ENCODE peak calls at places on chromosomes 4 and X, in five cellular contexts. Q, D, C, Z and Y are unnamed samples.

GRCh38 chr4:61375316-61375715 is 175.2 kb downstream of the ADGRL3 start:
- DNase-seq in Q (no peak), D (no peak), C (no peak), Z (no peak), Y (no peak)

GRCh38 chr4:71417150-71417549 is 78.3 kb downstream of the SLC4A4 start:
- DNase-seq in Q (no peak), D (no peak), C (no peak), Z (no peak), Y (no peak)

GRCh38 chr4:10343656-10344055 is 113.6 kb downstream of the ZNF518B start:
- DNase-seq in Q (no peak), D (no peak), C (no peak), Z (no peak), Y (no peak)

GRCh38 chrX:85379174-85379907 is at the start of gene POF1B:
- DNase-seq in Q (peak; percentile 20), D (no peak), C (no peak), Z (no peak), Y (no peak)

GRCh38 chrX:113959912-113960626 is 623.8 kb upstream of the HTR2C start:
- DNase-seq in Q (no peak), D (no peak), C (no peak), Z (no peak), Y (no peak)

GRCh38 chr4:78222575-78223186 is 165.6 kb downstream of the FRAS1 start:
- DNase-seq in Q (no peak), D (no peak), C (no peak), Z (no peak), Y (no peak)

GRCh38 chr4:168699224-168699878 is 202.5 kb downstream of the PALLD start:
- DNase-seq in Q (no peak), D (no peak), C (no peak), Z (no peak), Y (no peak)

GRCh38 chr4:37389369-37389765 is 144.8 kb downstream of the NWD2 start:
- DNase-seq in Q (no peak), D (no peak), C (no peak), Z (no peak), Y (no peak)

GRCh38 chrX:78574306-78574705 is 84.8 kb downstream of the RTL3 start:
- DNase-seq in Q (no peak), D (no peak), C (no peak), Z (no peak), Y (no peak)

GRCh38 chr4:177064724-177065394 is 244.8 kb upstream of the NEIL3 start:
- DNase-seq in Q (no peak), D (no peak), C (no peak), Z (no peak), Y (no peak)

GRCh38 chrX:2484721-2485459 is 15.9 kb downstream of the DHRSX start:
- DNase-seq in Q (no peak), D (no peak), C (peak; percentile 41), Z (no peak), Y (peak; percentile 32)

GRCh38 chrX:39260965-39261364 is 459.7 kb downstream of the MID1IP1 start:
- DNase-seq in Q (no peak), D (no peak), C (no peak), Z (no peak), Y (no peak)

GRCh38 chr4:158722291-158722916 is 792 bp downstream of the PPID start:
- DNase-seq in Q (no peak), D (no peak), C (no peak), Z (no peak), Y (no peak)

GRCh38 chrX:87900320-87900908 is 382.8 kb downstream of the KLHL4 start:
- DNase-seq in Q (no peak), D (no peak), C (no peak), Z (no peak), Y (no peak)

GRCh38 chr4:117225441-117225840 is 140.1 kb upstream of the TRAM1L1 start:
- DNase-seq in Q (no peak), D (no peak), C (no peak), Z (no peak), Y (no peak)

GRCh38 chrX:5051831-5052491 is 1176.7 kb downstream of the NLGN4X start:
- DNase-seq in Q (peak; percentile 42), D (no peak), C (peak; percentile 18), Z (peak; percentile 37), Y (no peak)

GRCh38 chr4:1579834-1580686 is 104.1 kb downstream of the FAM53A start:
- DNase-seq in Q (peak; percentile 96), D (peak; percentile 92), C (peak; percentile 91), Z (peak; percentile 71), Y (peak; percentile 83)

GRCh38 chr4:7361256-7361655 is 73.5 kb downstream of the PSAPL1 start:
- DNase-seq in Q (no peak), D (no peak), C (peak; percentile 46), Z (no peak), Y (no peak)

GRCh38 chr4:159227378-159227777 is 124.5 kb downstream of the RAPGEF2 start:
- DNase-seq in Q (no peak), D (no peak), C (no peak), Z (no peak), Y (no peak)

GRCh38 chr4:70994069-70994366 is 569 bp downstream of the DCK start:
- DNase-seq in Q (no peak), D (no peak), C (no peak), Z (no peak), Y (no peak)

GRCh38 chr4:81814909-81815539 is 343.3 kb upstream of the RASGEF1B start:
- DNase-seq in Q (no peak), D (no peak), C (no peak), Z (no peak), Y (peak; percentile 10)

GRCh38 chrX:34275710-34276109 is 143.6 kb upstream of the FAM47A start:
- DNase-seq in Q (no peak), D (no peak), C (no peak), Z (no peak), Y (no peak)

GRCh38 chr4:151359576-151359975 is 34.2 kb upstream of the SH3D19 start:
- DNase-seq in Q (no peak), D (no peak), C (no peak), Z (no peak), Y (no peak)

GRCh38 chr4:79317711-79318110 is 8.2 kb downstream of the NAA11 start:
- DNase-seq in Q (no peak), D (no peak), C (no peak), Z (no peak), Y (no peak)

GRCh38 chr4:54586343-54586953 is 71.3 kb upstream of the KIT start:
- DNase-seq in Q (no peak), D (no peak), C (no peak), Z (no peak), Y (no peak)

GRCh38 chrX:135345328-135345645 is 36.0 kb downstream of the ETDC start:
- DNase-seq in Q (no peak), D (no peak), C (peak; percentile 47), Z (no peak), Y (peak; percentile 42)

GRCh38 chrX:118254611-118255010 is 91.3 kb upstream of the WDR44 start:
- DNase-seq in Q (no peak), D (no peak), C (peak; percentile 19), Z (no peak), Y (peak; percentile 84)

GRCh38 chrX:29215251-29215650 is 628.0 kb downstream of the IL1RAPL1 start:
- DNase-seq in Q (no peak), D (no peak), C (no peak), Z (no peak), Y (no peak)

GRCh38 chrX:104112326-104112951 is at the start of gene ZCCHC18:
- DNase-seq in Q (peak; percentile 47), D (no peak), C (peak; percentile 66), Z (no peak), Y (no peak)

DNA sequence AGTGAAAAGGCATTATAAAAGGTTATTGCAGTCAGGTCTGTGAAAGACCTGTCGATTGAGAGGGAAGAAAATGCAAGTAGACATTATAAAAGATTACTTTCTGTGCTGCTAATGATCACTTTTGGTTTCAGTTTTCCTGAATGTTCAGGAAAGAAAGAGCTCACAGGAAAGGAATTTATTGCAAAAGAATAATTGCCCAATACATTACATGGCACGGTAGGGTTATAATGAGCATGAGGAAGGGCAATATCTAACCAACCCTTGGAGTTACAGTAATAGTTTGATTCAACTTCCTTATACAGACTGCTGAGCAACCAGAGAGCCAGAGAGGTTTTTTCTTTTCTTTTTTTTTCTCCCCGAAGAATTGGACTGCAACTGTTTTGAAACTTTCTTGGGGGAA is 246.9 kb downstream of the C4orf33 start:
- DNase-seq in Q (no peak), D (no peak), C (no peak), Z (no peak), Y (no peak)
- H3K4me3 ChIP-seq in Q (peak overlapping the region; percentile 12), D (no peak overlapping the region), C (no peak overlapping the region), Z (peak overlapping the region; percentile 38), Y (no peak overlapping the region)

GRCh38 chrX:119417842-119418241 is 18.7 kb downstream of the SLC25A43 start:
- DNase-seq in Q (no peak), D (no peak), C (no peak), Z (no peak), Y (no peak)
- TF ChIP-seq CTCF in Q (no peak), D (no peak), C (no peak), Z (no peak), Y (no peak)

GRCh38 chrX:1466971-1467561 is 14.4 kb upstream of the ASMTL start:
- DNase-seq in Q (no peak), D (peak; percentile 70), C (no peak), Z (no peak), Y (no peak)

GRCh38 chrX:1463581-1464281 is 11.0 kb upstream of the ASMTL start:
- DNase-seq in Q (peak; percentile 14), D (peak; percentile 37), C (no peak), Z (no peak), Y (no peak)

GRCh38 chrX:1466232-1466661 is 13.5 kb upstream of the ASMTL start:
- DNase-seq in Q (peak; percentile 28), D (peak; percentile 52), C (no peak), Z (no peak), Y (no peak)

GRCh38 chrX:1464282-1465131 is 11.8 kb upstream of the ASMTL start:
- DNase-seq in Q (peak; percentile 22), D (peak; percentile 52), C (no peak), Z (no peak), Y (no peak)

DNA sequence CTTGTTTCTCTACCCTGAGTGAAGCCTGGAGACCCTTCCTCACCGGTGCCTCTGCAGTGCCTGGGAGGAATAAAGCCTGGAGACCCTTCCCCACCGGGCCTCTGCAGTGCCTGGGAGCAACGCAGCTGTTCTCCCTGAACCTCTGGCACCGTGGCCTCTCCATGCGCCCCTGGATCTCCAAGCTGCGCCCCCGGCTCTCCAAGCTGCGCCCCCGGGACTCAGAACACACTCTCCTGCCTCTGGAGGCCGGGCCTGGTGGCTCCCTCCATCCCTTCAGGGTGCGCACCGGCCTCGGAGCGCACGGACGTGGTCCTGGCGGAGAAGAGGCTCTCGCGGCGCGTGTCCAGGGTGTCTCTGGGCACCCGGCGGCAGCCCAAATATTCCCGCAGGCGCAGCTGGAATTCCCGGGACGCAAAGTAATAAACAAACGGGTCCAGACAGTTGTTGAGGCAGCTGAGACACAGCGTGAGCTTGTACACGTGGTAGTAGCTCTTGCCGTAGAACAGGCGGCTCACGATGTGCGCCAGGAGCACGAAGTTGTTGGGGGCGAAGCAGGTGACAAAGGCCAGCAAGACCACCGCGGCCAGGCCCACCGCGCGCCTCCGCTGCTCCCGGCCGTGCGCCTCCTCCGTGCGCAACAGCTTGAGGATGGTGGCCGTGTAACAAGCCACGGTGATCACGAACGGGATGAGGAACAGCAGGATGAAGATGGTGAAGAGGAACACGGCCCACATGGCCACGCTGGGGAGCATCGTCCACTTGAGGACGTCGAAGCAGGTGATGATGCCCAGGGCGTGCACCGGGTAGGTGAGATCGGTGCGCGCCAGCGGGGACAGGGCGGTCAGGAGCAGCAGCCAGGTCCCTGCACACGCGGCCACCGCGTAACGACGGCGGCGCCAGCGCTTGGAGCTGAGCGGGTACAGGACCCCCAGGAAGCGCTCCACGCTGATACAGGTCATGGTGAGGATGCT is 12.8 kb upstream of the ASMTL start:
- DNase-seq in Q (no peak), D (peak; percentile 62), C (no peak), Z (no peak), Y (no peak)
- H3K4me1 ChIP-seq in Q (no peaks in the 10 kb centered on the region), D (no peaks in the 10 kb centered on the region), C (no peaks in the 10 kb centered on the region), Z (no peaks in the 10 kb centered on the region), Y (no peaks in the 10 kb centered on the region)

GRCh38 chrX:105822138-105823091 is at the start of gene NRK:
- DNase-seq in Q (no peak), D (no peak), C (peak; percentile 30), Z (no peak), Y (no peak)
- H3K4me3 ChIP-seq in Q (peak within 1 kb of the TSS; percentile 40), D (peak within 1 kb of the TSS; percentile 35), C (peak within 1 kb of the TSS; percentile 38), Z (peak within 1 kb of the TSS; percentile 71), Y (peak within 1 kb of the TSS; percentile 15)